ENCODE peak calls at places on chromosome 18, in five cellular contexts. One of them, this sample, is unnamed.

GRCh38 chr18:48783616-48784520 is 166.9 kb downstream of the SMAD7 start:
- DNase-seq in epithelial cell of prostate: no peak
- DNase-seq in stimulated activated CD4-positive, alpha-beta T cell treated with anti-CD3 and anti-CD28 coated beads, Interleukin-4, amount 100 ng/mL, for 24 hours: no peak
- DNase-seq in AG09309: no peak
- DNase-seq in retina: no peak
- DNase-seq in this sample: no peak

GRCh38 chr18:49510393-49511115 is 23.5 kb upstream of the C18orf32 start:
- DNase-seq in retina: peak; percentile 74
- DNase-seq in AG09309: no peak
- DNase-seq in epithelial cell of prostate: no peak
- DNase-seq in stimulated activated CD4-positive, alpha-beta T cell treated with anti-CD3 and anti-CD28 coated beads, Interleukin-4, amount 100 ng/mL, for 24 hours: peak; percentile 60
- DNase-seq in this sample: no peak

GRCh38 chr18:31512203-31512764 is 14.3 kb downstream of the DSG2 start:
- DNase-seq in stimulated activated CD4-positive, alpha-beta T cell treated with anti-CD3 and anti-CD28 coated beads, Interleukin-4, amount 100 ng/mL, for 24 hours: no peak
- DNase-seq in epithelial cell of prostate: peak; percentile 93
- DNase-seq in AG09309: no peak
- DNase-seq in retina: no peak
- DNase-seq in this sample: no peak

GRCh38 chr18:55515946-55516710 is 71.9 kb downstream of the TCF4 start:
- DNase-seq in AG09309: peak; percentile 24
- DNase-seq in stimulated activated CD4-positive, alpha-beta T cell treated with anti-CD3 and anti-CD28 coated beads, Interleukin-4, amount 100 ng/mL, for 24 hours: no peak
- DNase-seq in epithelial cell of prostate: no peak
- DNase-seq in retina: no peak
- DNase-seq in this sample: no peak

GRCh38 chr18:2902327-2902726 is 55.5 kb downstream of the EMILIN2 start:
- DNase-seq in epithelial cell of prostate: no peak
- DNase-seq in retina: no peak
- DNase-seq in stimulated activated CD4-positive, alpha-beta T cell treated with anti-CD3 and anti-CD28 coated beads, Interleukin-4, amount 100 ng/mL, for 24 hours: no peak
- DNase-seq in AG09309: no peak
- DNase-seq in this sample: no peak

GRCh38 chr18:10094154-10094553 is 180.3 kb downstream of the VAPA start:
- DNase-seq in epithelial cell of prostate: no peak
- DNase-seq in stimulated activated CD4-positive, alpha-beta T cell treated with anti-CD3 and anti-CD28 coated beads, Interleukin-4, amount 100 ng/mL, for 24 hours: no peak
- DNase-seq in AG09309: no peak
- DNase-seq in retina: no peak
- DNase-seq in this sample: no peak

GRCh38 chr18:26574958-26575864 is 26.9 kb upstream of the KCTD1 start:
- DNase-seq in AG09309: peak; percentile 29
- DNase-seq in stimulated activated CD4-positive, alpha-beta T cell treated with anti-CD3 and anti-CD28 coated beads, Interleukin-4, amount 100 ng/mL, for 24 hours: no peak
- DNase-seq in retina: peak; percentile 77
- DNase-seq in epithelial cell of prostate: peak; percentile 57
- DNase-seq in this sample: peak; percentile 37

GRCh38 chr18:79645291-79645983 is 34.2 kb upstream of the CTDP1 start:
- DNase-seq in AG09309: no peak
- DNase-seq in stimulated activated CD4-positive, alpha-beta T cell treated with anti-CD3 and anti-CD28 coated beads, Interleukin-4, amount 100 ng/mL, for 24 hours: no peak
- DNase-seq in retina: no peak
- DNase-seq in epithelial cell of prostate: no peak
- DNase-seq in this sample: no peak

GRCh38 chr18:6920099-6920955 is 190.8 kb downstream of the ARHGAP28 start:
- DNase-seq in epithelial cell of prostate: peak; percentile 37
- DNase-seq in stimulated activated CD4-positive, alpha-beta T cell treated with anti-CD3 and anti-CD28 coated beads, Interleukin-4, amount 100 ng/mL, for 24 hours: no peak
- DNase-seq in retina: peak; percentile 65
- DNase-seq in AG09309: peak; percentile 25
- DNase-seq in this sample: peak; percentile 58

GRCh38 chr18:76260941-76261472 is 234.0 kb downstream of the ZNF516 start:
- DNase-seq in retina: peak; percentile 34
- DNase-seq in AG09309: no peak
- DNase-seq in stimulated activated CD4-positive, alpha-beta T cell treated with anti-CD3 and anti-CD28 coated beads, Interleukin-4, amount 100 ng/mL, for 24 hours: no peak
- DNase-seq in epithelial cell of prostate: no peak
- DNase-seq in this sample: no peak

GRCh38 chr18:54119524-54120019 is 104.9 kb downstream of the MBD2 start:
- DNase-seq in stimulated activated CD4-positive, alpha-beta T cell treated with anti-CD3 and anti-CD28 coated beads, Interleukin-4, amount 100 ng/mL, for 24 hours: peak; percentile 26
- DNase-seq in AG09309: no peak
- DNase-seq in retina: peak; percentile 41
- DNase-seq in epithelial cell of prostate: no peak
- DNase-seq in this sample: peak; percentile 44

GRCh38 chr18:789397-789796 is 22.6 kb downstream of the YES1 start:
- DNase-seq in stimulated activated CD4-positive, alpha-beta T cell treated with anti-CD3 and anti-CD28 coated beads, Interleukin-4, amount 100 ng/mL, for 24 hours: no peak
- DNase-seq in epithelial cell of prostate: no peak
- DNase-seq in retina: no peak
- DNase-seq in AG09309: no peak
- DNase-seq in this sample: no peak

GRCh38 chr18:14949800-14950415 is 201.9 kb downstream of the ANKRD30B start:
- DNase-seq in retina: no peak
- DNase-seq in stimulated activated CD4-positive, alpha-beta T cell treated with anti-CD3 and anti-CD28 coated beads, Interleukin-4, amount 100 ng/mL, for 24 hours: no peak
- DNase-seq in epithelial cell of prostate: no peak
- DNase-seq in AG09309: no peak
- DNase-seq in this sample: no peak

GRCh38 chr18:31100598-31101147 is 1.5 kb downstream of the DSC2 start:
- DNase-seq in AG09309: no peak
- DNase-seq in epithelial cell of prostate: no peak
- DNase-seq in retina: peak; percentile 76
- DNase-seq in stimulated activated CD4-positive, alpha-beta T cell treated with anti-CD3 and anti-CD28 coated beads, Interleukin-4, amount 100 ng/mL, for 24 hours: no peak
- DNase-seq in this sample: peak; percentile 39

GRCh38 chr18:10377956-10378355 is 76.5 kb upstream of the APCDD1 start:
- DNase-seq in epithelial cell of prostate: no peak
- DNase-seq in AG09309: peak; percentile 41
- DNase-seq in retina: no peak
- DNase-seq in stimulated activated CD4-positive, alpha-beta T cell treated with anti-CD3 and anti-CD28 coated beads, Interleukin-4, amount 100 ng/mL, for 24 hours: no peak
- DNase-seq in this sample: no peak

GRCh38 chr18:70289351-70290330 is 796 bp downstream of the SOCS6 start:
- DNase-seq in AG09309: no peak
- DNase-seq in epithelial cell of prostate: no peak
- DNase-seq in retina: peak; percentile 68
- DNase-seq in stimulated activated CD4-positive, alpha-beta T cell treated with anti-CD3 and anti-CD28 coated beads, Interleukin-4, amount 100 ng/mL, for 24 hours: no peak
- DNase-seq in this sample: peak; percentile 36

This sample was measured in neuronal stem cell.